ENCODE peak calls at places on chromosome 19, in six cellular contexts. V is astrocyte; B is foreskin fibroblast; X is CD4-positive, alpha-beta T cell; G is cardiac fibroblast; M is HCT116. H is an unnamed sample.

GRCh38 chr19:6580313-6580712 is 10.6 kb downstream of the CD70 start:
- DNase-seq in V (peak; percentile 89), B (no peak), X (no peak), G (peak; percentile 88), M (peak; percentile 77), H (no peak)

GRCh38 chr19:10854350-10855089 is 6.3 kb downstream of the C19orf38 start:
- DNase-seq in V (no peak), B (no peak), X (no peak), G (no peak), M (no peak), H (no peak)

GRCh38 chr19:8257052-8257443 is 47.9 kb downstream of the CERS4 start:
- DNase-seq in V (no peak), B (no peak), X (no peak), G (no peak), M (no peak), H (no peak)

GRCh38 chr19:28864024-28864503 is 348.9 kb downstream of the UQCRFS1 start:
- DNase-seq in V (no peak), B (no peak), X (no peak), G (no peak), M (no peak), H (no peak)

GRCh38 chr19:5799247-5800241 is 5.3 kb upstream of the NRTN start:
- DNase-seq in V (no peak), B (no peak), X (no peak), G (no peak), M (no peak), H (no peak)

GRCh38 chr19:17337675-17338439 is 504 bp downstream of the GTPBP3 start:
- DNase-seq in V (no peak), B (peak; percentile 65), X (peak; percentile 21), G (peak; percentile 22), M (no peak), H (peak; percentile 70)

GRCh38 chr19:40433391-40434216 is 7.8 kb upstream of the SERTAD1 start:
- DNase-seq in V (peak; percentile 81), B (peak; percentile 97), X (peak; percentile 56), G (peak; percentile 90), M (no peak), H (peak; percentile 87)

GRCh38 chr19:2487780-2488330 is 11.9 kb downstream of the GADD45B start:
- DNase-seq in V (no peak), B (no peak), X (no peak), G (no peak), M (no peak), H (peak; percentile 36)

GRCh38 chr19:14089662-14090508 is 666 bp downstream of the SAMD1 start:
- DNase-seq in V (peak; percentile 71), B (peak; percentile 84), X (peak; percentile 46), G (peak; percentile 65), M (no peak), H (no peak)

GRCh38 chr19:2266183-2266993 is 10.2 kb upstream of the JSRP1 start:
- DNase-seq in V (peak; percentile 49), B (peak; percentile 85), X (peak; percentile 38), G (peak; percentile 82), M (no peak), H (peak; percentile 78)

GRCh38 chr19:19602713-19603320 is 15.7 kb downstream of the PBX4 start:
- DNase-seq in V (no peak), B (no peak), X (no peak), G (no peak), M (no peak), H (no peak)

GRCh38 chr19:8702350-8702749 is 3.8 kb upstream of the ACTL9 start:
- DNase-seq in V (no peak), B (no peak), X (no peak), G (no peak), M (no peak), H (no peak)

GRCh38 chr19:1177322-1178114 is 3.5 kb upstream of the SBNO2 start:
- DNase-seq in V (peak; percentile 95), B (peak; percentile 97), X (no peak), G (peak; percentile 98), M (peak; percentile 61), H (no peak)

GRCh38 chr19:13507053-13507611 is 853 bp upstream of the CACNA1A start:
- DNase-seq in V (no peak), B (peak; percentile 35), X (no peak), G (peak; percentile 28), M (no peak), H (no peak)

GRCh38 chr19:16290692-16291091 is 33.9 kb upstream of the KLF2 start:
- DNase-seq in V (no peak), B (no peak), X (no peak), G (peak; percentile 47), M (no peak), H (no peak)

GRCh38 chr19:3981373-3981735 is 3.9 kb downstream of the EEF2 start:
- DNase-seq in V (no peak), B (no peak), X (no peak), G (no peak), M (no peak), H (no peak)

DNA sequence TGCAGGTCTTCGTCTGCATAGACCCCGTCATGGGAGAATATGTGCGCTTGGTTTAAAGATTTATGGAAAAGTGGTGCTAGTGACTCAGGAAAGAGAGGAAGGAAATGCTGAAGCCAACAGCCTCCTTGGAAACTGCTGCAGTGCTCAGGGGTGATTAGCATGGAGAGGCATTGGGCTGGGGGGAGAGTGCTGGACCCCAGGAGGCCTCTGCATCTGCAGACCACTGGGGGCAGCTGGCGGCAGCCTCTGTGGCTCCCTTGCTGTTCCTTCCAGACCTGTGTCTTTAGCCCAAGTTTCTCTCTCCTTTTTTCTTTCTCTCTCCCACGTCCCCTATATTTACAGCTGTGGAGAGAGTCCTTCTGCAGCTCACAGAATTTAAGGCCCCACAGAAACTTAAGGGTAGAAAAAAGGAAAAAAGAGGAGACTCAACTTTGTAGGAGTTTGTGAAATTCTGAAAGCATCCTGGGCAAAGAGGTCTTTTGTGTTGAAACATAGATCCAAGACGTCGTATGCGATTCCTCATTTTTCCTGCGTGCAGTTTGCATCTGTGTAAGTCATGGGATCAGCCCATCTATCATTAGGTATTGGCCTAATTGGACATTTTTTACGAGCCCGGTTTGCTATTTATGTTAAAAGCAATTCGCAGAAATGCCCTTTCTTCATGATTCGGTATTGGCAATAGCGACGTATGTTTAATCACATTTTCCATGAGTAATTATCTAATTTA is 116.2 kb upstream of the ZNF536 start:
- DNase-seq in V (no peak), B (no peak), X (no peak), G (no peak), M (no peak), H (no peak)
- TF ChIP-seq CTCF in V (no peak), B (no peak), X (no peak), G (no peak), M (no peak), H (no peak)

GRCh38 chr19:15282311-15282705 is 50.0 kb downstream of the BRD4 start:
- DNase-seq in V (no peak), B (no peak), X (no peak), G (no peak), M (no peak), H (no peak)

GRCh38 chr19:15279326-15279904 is 47.2 kb upstream of the EPHX3 start:
- DNase-seq in V (no peak), B (no peak), X (no peak), G (no peak), M (no peak), H (no peak)

GRCh38 chr19:15280048-15280725 is 47.9 kb upstream of the EPHX3 start:
- DNase-seq in V (no peak), B (peak; percentile 74), X (no peak), G (no peak), M (no peak), H (no peak)

GRCh38 chr19:15283141-15283885 is 49.0 kb downstream of the BRD4 start:
- DNase-seq in V (peak; percentile 73), B (peak; percentile 64), X (no peak), G (peak; percentile 69), M (no peak), H (no peak)

DNA sequence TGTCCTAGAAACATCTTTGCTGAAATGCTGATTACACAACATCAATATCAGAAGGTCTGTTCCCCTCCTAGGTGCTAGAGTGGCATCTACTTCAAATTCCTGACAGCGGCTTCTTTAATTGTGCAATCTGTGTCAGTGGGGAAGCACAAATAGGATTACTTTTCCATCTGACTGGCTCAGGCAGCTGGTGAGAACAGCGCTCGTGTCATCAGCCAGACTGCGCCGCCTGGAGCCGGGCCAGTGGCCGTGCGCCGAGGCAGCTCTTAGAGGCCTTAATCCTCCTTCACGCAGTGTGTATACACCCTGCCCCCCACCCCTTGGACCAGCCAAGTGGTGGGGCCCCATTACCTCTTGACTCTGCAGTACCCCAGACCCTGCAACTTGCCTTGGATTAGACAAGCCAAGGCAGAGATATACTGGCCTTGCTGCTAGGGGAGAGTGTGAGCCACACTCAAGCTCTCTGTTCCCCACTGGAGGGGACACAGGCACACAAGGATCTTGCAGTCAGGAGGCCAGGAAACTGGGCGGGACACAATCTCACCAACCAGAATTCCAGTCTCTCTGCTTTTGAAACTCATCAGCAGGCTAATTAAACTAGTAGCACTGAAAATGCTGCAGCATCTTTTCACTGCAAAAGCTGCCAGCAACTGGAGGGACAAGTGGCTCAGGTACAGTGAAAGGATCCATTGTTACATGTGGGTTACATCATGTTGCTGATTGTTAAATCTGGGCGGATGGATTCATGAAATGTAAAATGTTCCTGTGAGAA is 48.9 kb upstream of the EPHX3 start:
- DNase-seq in V (peak; percentile 81), B (peak; percentile 94), X (no peak), G (peak; percentile 86), M (no peak), H (no peak)
- TF ChIP-seq CTCF in V (peak; percentile 16), B (peak; percentile 16), X (no peak), G (peak; percentile 25), M (no peak), H (no peak)

DNA sequence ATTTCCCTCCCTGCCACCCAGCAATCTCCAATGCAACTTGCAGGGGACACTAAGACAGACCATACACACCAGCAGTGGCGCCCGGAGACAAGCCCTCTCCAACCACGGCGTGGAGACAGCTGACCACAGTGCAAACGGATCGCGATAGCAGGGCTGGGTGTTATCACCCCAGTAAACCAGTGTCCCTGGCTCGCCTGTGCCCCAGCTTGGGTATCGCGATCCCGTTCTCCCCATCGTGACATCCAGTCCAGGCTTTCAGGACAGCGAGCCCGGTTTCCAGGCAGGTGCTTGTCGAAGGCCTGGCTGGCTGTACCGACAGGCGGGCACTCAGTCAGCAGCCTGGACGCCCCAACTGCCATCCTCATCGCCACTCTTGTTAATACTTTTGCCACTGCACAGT is 20.7 kb upstream of the NANOS2 start:
- DNase-seq in V (no peak), B (no peak), X (no peak), G (no peak), M (no peak), H (no peak)
- TF ChIP-seq CTCF in V (no peak), B (no peak), X (no peak), G (no peak), M (no peak), H (no peak)

DNA sequence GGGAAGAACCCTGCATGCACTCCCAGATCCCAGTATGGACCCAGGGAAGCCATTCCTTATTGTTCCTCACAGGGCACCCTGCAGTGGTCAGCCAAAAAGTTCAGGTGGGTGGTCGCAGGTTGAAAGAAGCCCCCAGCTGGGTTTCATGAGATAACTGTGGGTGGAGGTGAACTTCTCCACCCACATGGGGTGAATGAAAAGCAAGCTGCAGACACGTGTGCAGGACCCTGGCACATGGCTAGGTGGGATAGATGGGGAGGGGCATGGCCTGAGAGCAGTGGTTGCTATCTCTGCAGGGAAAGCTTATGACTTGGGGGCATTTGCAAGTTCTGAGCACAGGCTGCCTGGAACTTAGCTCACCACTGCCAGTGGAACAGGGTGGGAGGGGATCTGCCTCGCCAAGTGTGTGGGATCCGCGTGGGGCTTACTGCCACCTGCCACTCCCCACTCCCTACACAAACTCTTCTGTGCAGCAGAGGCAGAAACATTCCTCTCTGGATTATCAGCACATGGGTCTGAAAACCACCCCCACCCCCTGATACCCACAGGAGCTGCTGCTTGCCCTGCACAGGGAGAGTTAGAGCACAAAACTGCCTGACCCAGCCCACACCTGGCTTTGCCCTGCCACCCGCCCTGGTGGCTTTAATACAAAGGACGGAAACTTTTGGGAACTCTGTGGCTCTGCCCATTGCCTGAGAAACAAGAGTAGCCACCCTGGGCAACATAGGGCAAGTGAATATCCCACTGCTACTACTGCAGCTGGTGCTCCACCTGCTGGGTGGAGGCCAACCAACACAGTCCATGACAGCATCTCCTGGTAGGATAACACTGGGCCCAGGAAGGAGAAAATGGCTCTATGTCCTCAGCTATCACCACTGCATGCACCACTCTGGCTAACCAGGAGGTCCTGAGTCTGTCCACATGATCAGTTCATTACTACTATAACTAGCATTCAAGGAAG is 24.4 kb downstream of the PLA2G4C start:
- DNase-seq in V (no peak), B (no peak), X (no peak), G (no peak), M (no peak), H (no peak)
- TF ChIP-seq CTCF in V (no peak), B (peak; percentile 2), X (no peak), G (no peak), M (peak; percentile 32), H (no peak)

H was measured in GM13976.